ENCODE peak calls at places on chromosomes 7 and 10, in eight cellular contexts. S, J, C, K, W, D, L and P are unnamed samples.
A peak's percentile ranks its signal among the peaks of the same experiment; 100 is the strongest.

GRCh38 chr7:95509199-95509598 is 23.5 kb downstream of the ASB4 start:
- DNase-seq in S (no peak), J (no peak), C (no peak), K (no peak), W (no peak), D (peak; percentile 97), L (peak; percentile 80), P (peak; percentile 45)

GRCh38 chr7:107277331-107277730 is 108.5 kb downstream of the HBP1 start:
- DNase-seq in S (no peak), J (no peak), C (no peak), K (no peak), W (no peak), D (no peak), L (no peak), P (no peak)

GRCh38 chr10:87852092-87852491 is 11.2 kb downstream of the KLLN start:
- DNase-seq in S (no peak), J (no peak), C (no peak), K (no peak), W (no peak), D (no peak), L (no peak), P (no peak)

GRCh38 chr7:29480456-29480855 is 83.2 kb upstream of the PRR15 start:
- DNase-seq in S (no peak), J (no peak), C (no peak), K (peak; percentile 89), W (no peak), D (no peak), L (no peak), P (peak; percentile 21)

GRCh38 chr10:120272350-120272749 is 184.7 kb upstream of the PLPP4 start:
- DNase-seq in S (no peak), J (no peak), C (no peak), K (no peak), W (no peak), D (no peak), L (no peak), P (no peak)

GRCh38 chr7:22435720-22436119 is 64.3 kb downstream of the STEAP1B start:
- DNase-seq in S (no peak), J (no peak), C (no peak), K (peak; percentile 88), W (no peak), D (no peak), L (no peak), P (no peak)

GRCh38 chr10:78267598-78267997 is 233.9 kb downstream of the RPS24 start:
- DNase-seq in S (no peak), J (no peak), C (no peak), K (no peak), W (no peak), D (no peak), L (no peak), P (peak; percentile 37)

GRCh38 chr10:105585753-105586152 is 944.7 kb downstream of the SORCS3 start:
- DNase-seq in S (no peak), J (no peak), C (no peak), K (no peak), W (no peak), D (no peak), L (no peak), P (peak; percentile 2)

GRCh38 chr7:64888901-64889685 is 14.0 kb upstream of the ZNF273 start:
- DNase-seq in S (peak; percentile 60), J (peak; percentile 17), C (no peak), K (peak; percentile 77), W (no peak), D (peak; percentile 4), L (no peak), P (peak; percentile 6)

GRCh38 chr7:13742719-13743640 is 246.5 kb downstream of the ETV1 start:
- DNase-seq in S (peak; percentile 27), J (peak; percentile 11), C (no peak), K (no peak), W (no peak), D (peak; percentile 35), L (peak; percentile 68), P (peak; percentile 64)

GRCh38 chr10:15123749-15124184 is 26.6 kb downstream of the RPP38 start:
- DNase-seq in S (no peak), J (no peak), C (no peak), K (no peak), W (peak; percentile 88), D (no peak), L (no peak), P (peak; percentile 95)

GRCh38 chr7:155769701-155770100 is 42.6 kb downstream of the SHH start:
- DNase-seq in S (no peak), J (peak; percentile 24), C (no peak), K (no peak), W (peak; percentile 84), D (no peak), L (no peak), P (peak; percentile 98)

GRCh38 chr7:105690286-105690915 is 109.1 kb upstream of the EFCAB10 start:
- DNase-seq in S (no peak), J (no peak), C (no peak), K (no peak), W (no peak), D (peak; percentile 12), L (peak; percentile 80), P (peak; percentile 17)

GRCh38 chr7:80630611-80631010 is 7.8 kb upstream of the CD36 start:
- DNase-seq in S (no peak), J (no peak), C (no peak), K (no peak), W (no peak), D (no peak), L (peak; percentile 63), P (peak; percentile 89)

GRCh38 chr7:29196191-29196590 is 1.6 kb downstream of the CHN2 start:
- DNase-seq in S (no peak), J (no peak), C (no peak), K (no peak), W (no peak), D (no peak), L (no peak), P (no peak)

GRCh38 chr7:122310119-122311021 is 5.8 kb upstream of the FEZF1 start:
- DNase-seq in S (no peak), J (no peak), C (no peak), K (no peak), W (no peak), D (peak; percentile 91), L (no peak), P (peak; percentile 31)

GRCh38 chr7:128227246-128227645 is 13.8 kb upstream of the LEP start:
- DNase-seq in S (no peak), J (no peak), C (no peak), K (no peak), W (no peak), D (no peak), L (no peak), P (no peak)

GRCh38 chr7:18753972-18754610 is 258.5 kb downstream of the HDAC9 start:
- DNase-seq in S (no peak), J (no peak), C (no peak), K (no peak), W (peak; percentile 80), D (no peak), L (no peak), P (peak; percentile 67)

GRCh38 chr10:98033515-98033914 is 3.1 kb upstream of the CRTAC1 start:
- DNase-seq in S (no peak), J (no peak), C (no peak), K (no peak), W (no peak), D (no peak), L (no peak), P (no peak)

GRCh38 chr10:13346912-13347234 is 1.2 kb downstream of the SEPHS1 start:
- DNase-seq in S (peak; percentile 28), J (no peak), C (no peak), K (no peak), W (no peak), D (peak; percentile 44), L (peak; percentile 15), P (peak; percentile 3)

GRCh38 chr10:13347235-13348156 is 597 bp downstream of the SEPHS1 start:
- DNase-seq in S (peak; percentile 81), J (peak; percentile 61), C (peak; percentile 94), K (no peak), W (no peak), D (peak; percentile 96), L (peak; percentile 89), P (peak; percentile 81)

GRCh38 chr10:13346280-13346819 is 1.7 kb downstream of the SEPHS1 start:
- DNase-seq in S (peak; percentile 45), J (peak; percentile 48), C (no peak), K (no peak), W (peak; percentile 67), D (peak; percentile 21), L (peak; percentile 63), P (peak; percentile 78)

GRCh38 chr10:13349776-13350274 is 1.7 kb upstream of the SEPHS1 start:
- DNase-seq in S (peak; percentile 79), J (peak; percentile 18), C (peak; percentile 62), K (no peak), W (no peak), D (peak; percentile 47), L (peak; percentile 36), P (peak; percentile 57)

GRCh38 chr10:13348216-13349017 is at the start of gene SEPHS1:
- DNase-seq in S (peak; percentile 82), J (peak; percentile 27), C (peak; percentile 92), K (no peak), W (no peak), D (peak; percentile 81), L (peak; percentile 92), P (peak; percentile 70)
- TF ChIP-seq CTCF in S (no peak), J (no peak), C (no peak), K (no peak), W (no peak), D (no peak), L (no peak), P (peak; percentile 1)

DNA sequence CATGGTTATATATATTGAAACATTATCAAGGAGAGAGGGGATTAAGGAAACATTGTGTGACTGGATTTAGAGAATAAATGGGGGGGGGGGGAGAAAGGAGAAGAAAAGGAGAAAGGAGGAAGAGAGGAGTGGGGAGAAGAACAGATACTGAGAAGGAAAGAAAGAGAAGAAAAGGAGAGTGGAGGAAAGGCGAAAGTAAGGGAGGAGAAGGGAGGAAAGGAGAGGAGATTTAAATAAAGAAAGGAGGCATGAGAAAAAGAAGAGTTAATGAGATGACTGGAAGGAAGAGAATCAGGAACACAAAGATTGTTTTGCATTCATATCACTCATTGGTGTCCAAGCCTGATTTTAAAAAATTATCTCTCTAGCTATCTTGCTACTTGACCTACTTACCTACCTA is 16.1 kb upstream of the TSPAN12 start:
- DNase-seq in S (no peak), J (no peak), C (no peak), K (no peak), W (no peak), D (no peak), L (no peak), P (no peak)
- H3K4me3 ChIP-seq in S (no peak overlapping the region), J (no peak overlapping the region), C (no peak overlapping the region), K (no peak overlapping the region), W (no peak overlapping the region), D (no peak overlapping the region), L (no peak overlapping the region), P (no peak overlapping the region)

GRCh38 chr10:79305988-79306387 is 41.3 kb upstream of the PPIF start:
- DNase-seq in S (no peak), J (no peak), C (peak; percentile 48), K (no peak), W (no peak), D (no peak), L (no peak), P (no peak)
- TF ChIP-seq CTCF in S (no peak), J (no peak), C (no peak), K (no peak), W (no peak), D (no peak), L (no peak), P (no peak)

GRCh38 chr7:41900034-41900433 is 197.1 kb upstream of the INHBA start:
- DNase-seq in S (no peak), J (no peak), C (no peak), K (no peak), W (no peak), D (no peak), L (no peak), P (no peak)

GRCh38 chr7:41900532-41900931 is 197.6 kb upstream of the INHBA start:
- DNase-seq in S (no peak), J (no peak), C (no peak), K (no peak), W (no peak), D (no peak), L (no peak), P (no peak)
- H3K4me3 ChIP-seq in S (no peak overlapping the region), J (no peak overlapping the region), C (no peak overlapping the region), K (no peak overlapping the region), W (no peak overlapping the region), D (no peak overlapping the region), L (no peak overlapping the region), P (no peak overlapping the region)